ENCODE peak calls at places on chromosome 15, in eight cellular contexts. D is mesenchymal stem cell, W is heart right ventricle, C is OCI-LY7, T is ovary, F is endothelial cell of umbilical vein, E is cardiac muscle cell, L is hepatocyte. Z is an unnamed sample. For H3K36me3, the result is how much of the 10 kb centered on the place peaks cover.

GRCh38 chr15:82664021-82664420 is 16.9 kb upstream of the CPEB1 start:
- DNase-seq in D (no peak), W (no peak), C (no peak), T (no peak), F (no peak), E (no peak), L (no peak), Z (no peak)

GRCh38 chr15:90710436-90710835 is 6.7 kb upstream of the BLM start:
- DNase-seq in D (no peak), W (no peak), C (no peak), T (no peak), F (no peak), E (peak), L (no peak), Z (peak)

GRCh38 chr15:74351639-74352038 is 15.8 kb downstream of the CYP11A1 start:
- DNase-seq in D (no peak), W (no peak), C (no peak), T (no peak), F (no peak), E (no peak), L (no peak), Z (no peak)

GRCh38 chr15:42932833-42933515 is 12.4 kb upstream of the TTBK2 start:
- DNase-seq in D (no peak), W (no peak), C (no peak), T (no peak), F (peak), E (no peak), L (no peak), Z (no peak)

GRCh38 chr15:88848203-88848602 is 45.0 kb downstream of the ACAN start:
- DNase-seq in D (no peak), W (no peak), C (no peak), T (no peak), F (no peak), E (no peak), L (no peak), Z (no peak)

GRCh38 chr15:38038659-38039442 is 104.4 kb downstream of the TMCO5A start:
- DNase-seq in D (peak), W (no peak), C (no peak), T (no peak), F (no peak), E (no peak), L (no peak), Z (no peak)

GRCh38 chr15:100890059-100890720 is 10.6 kb downstream of the ALDH1A3 start:
- DNase-seq in D (no peak), W (no peak), C (no peak), T (no peak), F (peak), E (no peak), L (no peak), Z (no peak)

GRCh38 chr15:63212050-63212973 is 22.9 kb downstream of the RAB8B start:
- DNase-seq in D (no peak), W (no peak), C (no peak), T (no peak), F (peak), E (no peak), L (peak), Z (no peak)

GRCh38 chr15:75073197-75073596 is 49.8 kb downstream of the PPCDC start:
- DNase-seq in D (no peak), W (no peak), C (no peak), T (no peak), F (no peak), E (no peak), L (no peak), Z (no peak)

GRCh38 chr15:63195257-63196023 is 6.0 kb downstream of the RAB8B start:
- DNase-seq in D (no peak), W (no peak), C (no peak), T (peak), F (no peak), E (no peak), L (no peak), Z (no peak)

GRCh38 chr15:36156855-36157521 is 422.4 kb upstream of the CDIN1 start:
- DNase-seq in D (peak), W (no peak), C (no peak), T (no peak), F (no peak), E (no peak), L (no peak), Z (no peak)

GRCh38 chr15:84702961-84703482 is 12.9 kb downstream of the SEC11A start:
- DNase-seq in D (peak), W (peak), C (no peak), T (peak), F (peak), E (no peak), L (peak), Z (peak)

GRCh38 chr15:60520041-60520824 is 41.3 kb upstream of the ICE2 start:
- DNase-seq in D (no peak), W (no peak), C (no peak), T (no peak), F (no peak), E (no peak), L (no peak), Z (no peak)

GRCh38 chr15:78739996-78740903 is 71.0 kb downstream of the ADAMTS7 start:
- DNase-seq in D (peak), W (no peak), C (peak), T (no peak), F (peak), E (peak), L (peak), Z (peak)

GRCh38 chr15:62453356-62453755 is 288.3 kb upstream of the C2CD4B start:
- DNase-seq in D (peak), W (no peak), C (no peak), T (no peak), F (no peak), E (no peak), L (no peak), Z (no peak)

GRCh38 chr15:68252925-68253534 is 23.5 kb upstream of the CLN6 start:
- DNase-seq in D (peak), W (peak), C (peak), T (no peak), F (peak), E (peak), L (peak), Z (no peak)

DNA sequence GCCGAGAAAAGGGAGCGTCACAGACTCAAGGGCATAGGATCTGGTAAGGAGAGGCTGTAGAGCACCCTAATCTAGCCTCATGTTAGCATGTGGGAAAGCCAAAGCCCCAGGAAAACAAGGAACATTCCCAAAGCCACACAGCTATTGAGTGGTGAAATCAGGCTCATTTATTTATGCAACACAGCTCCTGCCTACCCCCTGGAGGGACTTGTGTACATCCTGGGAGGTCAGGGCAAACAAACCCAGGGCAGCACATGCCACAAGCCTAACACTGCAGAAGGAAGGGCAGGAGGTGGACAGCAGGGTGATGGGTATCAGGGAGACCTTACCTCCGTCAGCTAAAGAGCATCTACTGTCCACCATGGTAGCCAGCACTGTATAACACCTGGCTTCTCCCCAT is 283.5 kb downstream of the RPLP1 start:
- DNase-seq in D (no peak), W (no peak), C (no peak), T (no peak), F (no peak), E (no peak), L (no peak), Z (no peak)
- H3K36me3 ChIP-seq in D (under half), W (under half), C (under half), T (under half), F (under half), E (under half), L (under half), Z (under half)

GRCh38 chr15:99686290-99686689 is 46.9 kb downstream of the LYSMD4 start:
- DNase-seq in D (no peak), W (no peak), C (no peak), T (no peak), F (no peak), E (no peak), L (no peak), Z (no peak)

GRCh38 chr15:99677540-99678134 is 55.6 kb downstream of the LYSMD4 start:
- DNase-seq in D (no peak), W (no peak), C (no peak), T (no peak), F (no peak), E (no peak), L (no peak), Z (no peak)

GRCh38 chr15:99683000-99683670 is 50.1 kb downstream of the LYSMD4 start:
- DNase-seq in D (peak), W (no peak), C (peak), T (no peak), F (peak), E (no peak), L (no peak), Z (no peak)

GRCh38 chr15:99682455-99682854 is 50.8 kb downstream of the LYSMD4 start:
- DNase-seq in D (peak), W (no peak), C (peak), T (no peak), F (peak), E (no peak), L (peak), Z (no peak)
- H3K36me3 ChIP-seq in D (under half), W (under half), C (half or more), T (under half), F (under half), E (half or more), L (under half), Z (under half)

GRCh38 chr15:98951004-98951403 is 56.6 kb downstream of the PGPEP1L start:
- DNase-seq in D (no peak), W (no peak), C (no peak), T (no peak), F (no peak), E (no peak), L (no peak), Z (no peak)
- H3K36me3 ChIP-seq in D (half or more), W (under half), C (under half), T (under half), F (under half), E (under half), L (under half), Z (under half)

DNA sequence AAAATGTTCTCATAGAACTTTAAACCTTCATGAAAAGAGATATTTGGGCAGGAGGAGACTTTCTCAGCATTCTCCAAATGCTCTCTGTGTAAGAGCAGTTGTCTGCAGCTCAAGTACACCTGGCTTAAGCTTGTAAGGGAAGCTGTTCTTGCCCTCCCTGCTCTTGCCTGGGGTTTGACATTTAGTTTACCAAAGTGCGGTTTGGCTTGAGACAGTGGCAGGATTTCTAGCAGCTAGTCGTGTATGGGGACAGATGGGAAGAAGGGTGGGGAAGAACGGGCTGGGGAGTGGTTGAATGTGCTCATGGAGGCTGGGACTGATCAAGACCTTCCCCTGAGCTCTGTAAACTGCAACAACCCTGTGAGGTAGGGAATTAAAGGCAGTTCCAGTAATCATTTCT is 39.8 kb downstream of the SQOR start:
- DNase-seq in D (no peak), W (no peak), C (no peak), T (no peak), F (no peak), E (no peak), L (no peak), Z (no peak)
- H3K36me3 ChIP-seq in D (half or more), W (under half), C (under half), T (under half), F (under half), E (under half), L (under half), Z (half or more)

DNA sequence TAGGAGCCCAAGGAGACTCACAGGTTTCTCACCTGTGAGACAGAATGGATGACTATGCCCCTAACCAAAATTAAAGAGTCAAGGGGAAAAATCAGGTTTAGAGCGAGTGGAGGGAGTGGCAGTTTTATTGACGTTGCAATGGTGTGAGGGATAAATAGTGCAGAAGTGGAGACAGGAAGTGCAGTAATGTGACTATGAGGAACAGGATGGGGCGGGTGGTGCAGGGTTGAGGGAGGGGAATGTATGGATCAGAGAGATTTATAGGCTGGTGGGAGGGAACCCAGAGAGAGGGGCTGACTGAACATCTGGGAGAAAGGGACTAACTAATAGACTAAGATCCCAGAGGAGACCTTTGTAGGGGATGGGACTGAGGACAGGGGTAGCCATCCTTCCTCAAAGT is 26.5 kb downstream of the EIF2AK4 start:
- DNase-seq in D (no peak), W (no peak), C (no peak), T (no peak), F (no peak), E (no peak), L (no peak), Z (no peak)
- H3K36me3 ChIP-seq in D (half or more), W (under half), C (under half), T (under half), F (under half), E (under half), L (under half), Z (under half)

DNA sequence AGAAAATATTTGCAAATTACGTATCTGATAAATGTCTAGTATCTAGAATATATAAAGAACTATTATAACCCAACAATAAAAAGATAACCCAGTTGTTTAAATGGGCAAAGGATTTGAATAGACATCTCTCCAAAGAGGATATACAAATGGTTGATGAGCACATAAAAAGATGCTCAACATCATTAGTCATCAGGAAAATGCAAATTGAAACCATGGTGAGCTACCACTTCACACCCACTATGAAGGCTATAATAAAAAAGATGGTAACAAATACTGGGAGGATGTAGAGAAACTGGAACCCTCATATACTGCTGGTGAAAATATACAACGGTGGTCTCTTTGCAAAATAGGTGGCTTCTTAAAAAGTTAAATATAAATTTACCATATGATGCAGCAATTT is 28.0 kb downstream of the RAD51 start:
- DNase-seq in D (peak), W (no peak), C (no peak), T (no peak), F (no peak), E (no peak), L (no peak), Z (no peak)
- H3K36me3 ChIP-seq in D (under half), W (under half), C (half or more), T (under half), F (under half), E (under half), L (under half), Z (under half)

GRCh38 chr15:28113426-28114113 is 14.5 kb upstream of the OCA2 start:
- DNase-seq in D (no peak), W (no peak), C (no peak), T (no peak), F (no peak), E (no peak), L (no peak), Z (no peak)

GRCh38 chr15:28115871-28116270 is 16.8 kb upstream of the OCA2 start:
- DNase-seq in D (no peak), W (no peak), C (no peak), T (no peak), F (no peak), E (no peak), L (no peak), Z (no peak)

GRCh38 chr15:28116521-28117488 is 17.7 kb upstream of the OCA2 start:
- DNase-seq in D (no peak), W (no peak), C (no peak), T (no peak), F (no peak), E (no peak), L (no peak), Z (peak)

GRCh38 chr15:28114114-28114455 is 15.0 kb upstream of the OCA2 start:
- DNase-seq in D (no peak), W (no peak), C (no peak), T (no peak), F (no peak), E (no peak), L (no peak), Z (peak)

GRCh38 chr15:28114721-28115622 is 15.9 kb upstream of the OCA2 start:
- DNase-seq in D (no peak), W (no peak), C (no peak), T (no peak), F (no peak), E (no peak), L (no peak), Z (no peak)
- H3K36me3 ChIP-seq in D (half or more), W (under half), C (half or more), T (under half), F (half or more), E (half or more), L (under half), Z (half or more)